ENCODE peak calls at places on chromosome 6, in eight cellular contexts. One of them, this sample, is unnamed.

GRCh38 chr6:70998148-70998547 is 41.3 kb upstream of the B3GAT2 start:
- DNase-seq in activated gamma-delta T cell: no peak
- DNase-seq in stimulated activated CD4-positive, alpha-beta T cell treated with anti-CD3 and anti-CD28 coated beads, TNF-alpha, amount 100 ng/mL, for 1 hour: no peak
- DNase-seq in NCI-H446: no peak
- DNase-seq in stomach: no peak
- DNase-seq in pons: no peak
- DNase-seq in IMR-90: no peak
- DNase-seq in left colon: no peak
- DNase-seq in this sample: no peak

GRCh38 chr6:132132911-132133639 is 181.9 kb upstream of the CCN2 start:
- DNase-seq in activated gamma-delta T cell: no peak
- DNase-seq in stimulated activated CD4-positive, alpha-beta T cell treated with anti-CD3 and anti-CD28 coated beads, TNF-alpha, amount 100 ng/mL, for 1 hour: no peak
- DNase-seq in NCI-H446: no peak
- DNase-seq in stomach: no peak
- DNase-seq in pons: peak
- DNase-seq in IMR-90: peak
- DNase-seq in left colon: no peak
- DNase-seq in this sample: no peak

GRCh38 chr6:41964201-41964887 is 22.7 kb upstream of the CCND3 start:
- DNase-seq in activated gamma-delta T cell: no peak
- DNase-seq in stimulated activated CD4-positive, alpha-beta T cell treated with anti-CD3 and anti-CD28 coated beads, TNF-alpha, amount 100 ng/mL, for 1 hour: no peak
- DNase-seq in NCI-H446: no peak
- DNase-seq in stomach: peak
- DNase-seq in pons: no peak
- DNase-seq in IMR-90: no peak
- DNase-seq in left colon: no peak
- DNase-seq in this sample: no peak

GRCh38 chr6:133243723-133244122 is 2.6 kb downstream of the EYA4 start:
- DNase-seq in activated gamma-delta T cell: no peak
- DNase-seq in stimulated activated CD4-positive, alpha-beta T cell treated with anti-CD3 and anti-CD28 coated beads, TNF-alpha, amount 100 ng/mL, for 1 hour: no peak
- DNase-seq in NCI-H446: no peak
- DNase-seq in stomach: no peak
- DNase-seq in pons: no peak
- DNase-seq in IMR-90: no peak
- DNase-seq in left colon: no peak
- DNase-seq in this sample: no peak

GRCh38 chr6:46637933-46638332 is 14.7 kb downstream of the CYP39A1 start:
- DNase-seq in activated gamma-delta T cell: no peak
- DNase-seq in stimulated activated CD4-positive, alpha-beta T cell treated with anti-CD3 and anti-CD28 coated beads, TNF-alpha, amount 100 ng/mL, for 1 hour: no peak
- DNase-seq in NCI-H446: no peak
- DNase-seq in stomach: no peak
- DNase-seq in pons: no peak
- DNase-seq in IMR-90: no peak
- DNase-seq in left colon: no peak
- DNase-seq in this sample: no peak

GRCh38 chr6:122752990-122753687 is 26.4 kb upstream of the FABP7 start:
- DNase-seq in activated gamma-delta T cell: no peak
- DNase-seq in stimulated activated CD4-positive, alpha-beta T cell treated with anti-CD3 and anti-CD28 coated beads, TNF-alpha, amount 100 ng/mL, for 1 hour: no peak
- DNase-seq in NCI-H446: no peak
- DNase-seq in stomach: no peak
- DNase-seq in pons: peak
- DNase-seq in IMR-90: no peak
- DNase-seq in left colon: no peak
- DNase-seq in this sample: no peak

GRCh38 chr6:161094904-161095440 is 103.4 kb downstream of the MAP3K4 start:
- DNase-seq in activated gamma-delta T cell: no peak
- DNase-seq in stimulated activated CD4-positive, alpha-beta T cell treated with anti-CD3 and anti-CD28 coated beads, TNF-alpha, amount 100 ng/mL, for 1 hour: no peak
- DNase-seq in NCI-H446: no peak
- DNase-seq in stomach: no peak
- DNase-seq in pons: no peak
- DNase-seq in IMR-90: no peak
- DNase-seq in left colon: no peak
- DNase-seq in this sample: no peak

GRCh38 chr6:115898246-115898645 is 162.4 kb downstream of the FRK start:
- DNase-seq in activated gamma-delta T cell: no peak
- DNase-seq in stimulated activated CD4-positive, alpha-beta T cell treated with anti-CD3 and anti-CD28 coated beads, TNF-alpha, amount 100 ng/mL, for 1 hour: no peak
- DNase-seq in NCI-H446: no peak
- DNase-seq in stomach: no peak
- DNase-seq in pons: no peak
- DNase-seq in IMR-90: no peak
- DNase-seq in left colon: no peak
- DNase-seq in this sample: no peak

GRCh38 chr6:118939683-118940082 is 4.7 kb upstream of the MCM9 start:
- DNase-seq in activated gamma-delta T cell: no peak
- DNase-seq in stimulated activated CD4-positive, alpha-beta T cell treated with anti-CD3 and anti-CD28 coated beads, TNF-alpha, amount 100 ng/mL, for 1 hour: no peak
- DNase-seq in NCI-H446: no peak
- DNase-seq in stomach: no peak
- DNase-seq in pons: peak
- DNase-seq in IMR-90: no peak
- DNase-seq in left colon: no peak
- DNase-seq in this sample: no peak

GRCh38 chr6:41940759-41941279 is 789 bp downstream of the CCND3 start:
- DNase-seq in activated gamma-delta T cell: peak
- DNase-seq in stimulated activated CD4-positive, alpha-beta T cell treated with anti-CD3 and anti-CD28 coated beads, TNF-alpha, amount 100 ng/mL, for 1 hour: no peak
- DNase-seq in NCI-H446: no peak
- DNase-seq in stomach: peak
- DNase-seq in pons: no peak
- DNase-seq in IMR-90: peak
- DNase-seq in left colon: peak
- DNase-seq in this sample: no peak

GRCh38 chr6:15638373-15638772 is 24.5 kb downstream of the DTNBP1 start:
- DNase-seq in activated gamma-delta T cell: no peak
- DNase-seq in stimulated activated CD4-positive, alpha-beta T cell treated with anti-CD3 and anti-CD28 coated beads, TNF-alpha, amount 100 ng/mL, for 1 hour: no peak
- DNase-seq in NCI-H446: no peak
- DNase-seq in stomach: no peak
- DNase-seq in pons: no peak
- DNase-seq in IMR-90: no peak
- DNase-seq in left colon: no peak
- DNase-seq in this sample: no peak

GRCh38 chr6:126041516-126042447 is 55.4 kb downstream of the TRMT11 start:
- DNase-seq in activated gamma-delta T cell: no peak
- DNase-seq in stimulated activated CD4-positive, alpha-beta T cell treated with anti-CD3 and anti-CD28 coated beads, TNF-alpha, amount 100 ng/mL, for 1 hour: no peak
- DNase-seq in NCI-H446: no peak
- DNase-seq in stomach: no peak
- DNase-seq in pons: no peak
- DNase-seq in IMR-90: peak
- DNase-seq in left colon: no peak
- DNase-seq in this sample: no peak

This sample was measured in central memory CD8-positive, alpha-beta T cell.